ENCODE peak calls at places on chromosomes 7 and 10, in four cellular contexts. One of them, this sample, is unnamed.

GRCh38 chr7:139043823-139044812 is 8.3 kb upstream of the ZC3HAV1L start:
- DNase-seq in GM12878: no peak
- DNase-seq in K562: peak
- DNase-seq in HepG2: peak
- DNase-seq in this sample: peak

GRCh38 chr7:27685209-27685608 is 22.5 kb upstream of the HIBADH start:
- DNase-seq in GM12878: no peak
- DNase-seq in K562: no peak
- DNase-seq in HepG2: no peak
- DNase-seq in this sample: no peak

GRCh38 chr10:43196131-43196980 is 58.1 kb downstream of the CSGALNACT2 start:
- DNase-seq in GM12878: no peak
- DNase-seq in K562: no peak
- DNase-seq in HepG2: no peak
- DNase-seq in this sample: no peak

GRCh38 chr7:5143935-5144903 is 45.8 kb upstream of the WIPI2 start:
- DNase-seq in GM12878: peak
- DNase-seq in K562: peak
- DNase-seq in HepG2: no peak
- DNase-seq in this sample: no peak

GRCh38 chr10:87819274-87819585 is 1.2 kb upstream of the ATAD1 start:
- DNase-seq in GM12878: no peak
- DNase-seq in K562: no peak
- DNase-seq in HepG2: no peak
- DNase-seq in this sample: no peak

GRCh38 chr7:105591522-105591921 is 10.2 kb upstream of the EFCAB10 start:
- DNase-seq in GM12878: no peak
- DNase-seq in K562: no peak
- DNase-seq in HepG2: no peak
- DNase-seq in this sample: no peak

GRCh38 chr10:106027240-106027639 is 1137.3 kb downstream of the SORCS1 start:
- DNase-seq in GM12878: no peak
- DNase-seq in K562: no peak
- DNase-seq in HepG2: no peak
- DNase-seq in this sample: no peak

GRCh38 chr7:123437447-123437995 is 96.9 kb downstream of the IQUB start:
- DNase-seq in GM12878: no peak
- DNase-seq in K562: no peak
- DNase-seq in HepG2: no peak
- DNase-seq in this sample: no peak

GRCh38 chr7:33842141-33842540 is 63.2 kb upstream of the BMPER start:
- DNase-seq in GM12878: no peak
- DNase-seq in K562: no peak
- DNase-seq in HepG2: no peak
- DNase-seq in this sample: no peak

GRCh38 chr10:52491246-52492000 is 177.3 kb downstream of the DKK1 start:
- DNase-seq in GM12878: no peak
- DNase-seq in K562: no peak
- DNase-seq in HepG2: no peak
- DNase-seq in this sample: no peak

GRCh38 chr7:124084024-124084423 is 51.2 kb upstream of the TMEM229A start:
- DNase-seq in GM12878: no peak
- DNase-seq in K562: no peak
- DNase-seq in HepG2: no peak
- DNase-seq in this sample: no peak

GRCh38 chr10:94307046-94307615 is 55.6 kb downstream of the NOC3L start:
- DNase-seq in GM12878: no peak
- DNase-seq in K562: no peak
- DNase-seq in HepG2: no peak
- DNase-seq in this sample: no peak

DNA sequence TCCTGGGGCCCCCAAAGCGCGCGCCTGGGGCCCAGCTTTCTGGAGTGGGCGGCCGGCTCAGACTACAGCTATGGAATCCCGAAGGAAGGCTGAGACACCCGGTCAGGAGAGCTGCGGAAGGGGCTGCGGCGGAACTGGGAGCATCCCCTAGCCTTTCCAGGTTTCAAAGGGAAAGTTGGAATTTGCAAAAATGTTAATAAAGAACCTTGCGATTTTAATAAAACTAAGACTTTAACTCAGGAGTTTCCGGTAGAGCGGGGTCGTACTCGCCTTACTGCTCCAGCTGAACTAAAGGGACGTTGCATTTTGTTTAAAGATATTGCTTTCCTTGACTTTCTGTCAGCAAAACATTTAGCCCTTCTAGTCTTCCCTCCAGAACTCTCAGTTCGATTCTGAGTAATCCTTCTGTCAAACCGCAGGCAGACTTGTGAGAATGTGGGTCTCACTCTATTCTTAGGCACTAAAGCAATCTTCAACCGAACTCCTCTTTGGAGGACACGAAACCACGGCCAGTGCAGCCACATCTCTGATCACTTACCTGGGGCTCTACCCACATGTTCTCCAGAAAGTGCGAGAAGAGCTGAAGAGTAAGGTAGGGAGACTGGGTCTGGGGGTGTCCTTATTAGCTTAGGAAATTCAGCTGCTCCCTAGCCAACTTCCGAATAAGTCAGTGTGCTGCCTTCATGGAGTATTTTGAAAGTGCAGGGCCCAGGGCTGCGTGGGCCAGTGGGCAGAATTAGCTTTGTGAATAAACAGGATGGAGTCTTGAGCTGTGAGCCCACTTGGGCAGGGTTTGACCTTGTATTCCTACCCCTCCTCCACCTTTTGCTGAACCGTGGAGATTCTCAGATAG is 1.9 kb downstream of the CYP26A1 start:
- DNase-seq in GM12878: no peak
- DNase-seq in K562: no peak
- DNase-seq in HepG2: no peak
- DNase-seq in this sample: no peak
- TF ChIP-seq ESRRA in GM12878: no peak
- TF ChIP-seq ESRRA in K562: no peak
- TF ChIP-seq ESRRA in HepG2: no peak
- TF ChIP-seq ESRRA in this sample: no peak

GRCh38 chr10:110388682-110389052 is 83.9 kb upstream of the SMNDC1 start:
- DNase-seq in GM12878: no peak
- DNase-seq in K562: peak
- DNase-seq in HepG2: no peak
- DNase-seq in this sample: no peak
- H3K27ac ChIP-seq in GM12878: peak
- H3K27ac ChIP-seq in K562: no peak
- H3K27ac ChIP-seq in HepG2: no peak
- H3K27ac ChIP-seq in this sample: peak

GRCh38 chr10:28180654-28181053 is 122.2 kb downstream of the MPP7 start:
- DNase-seq in GM12878: no peak
- DNase-seq in K562: no peak
- DNase-seq in HepG2: peak
- DNase-seq in this sample: no peak

GRCh38 chr10:28179490-28180099 is 123.3 kb downstream of the MPP7 start:
- DNase-seq in GM12878: no peak
- DNase-seq in K562: peak
- DNase-seq in HepG2: peak
- DNase-seq in this sample: peak

GRCh38 chr10:28179006-28179405 is 123.9 kb downstream of the MPP7 start:
- DNase-seq in GM12878: no peak
- DNase-seq in K562: no peak
- DNase-seq in HepG2: no peak
- DNase-seq in this sample: no peak

GRCh38 chr10:28181478-28182096 is 121.3 kb downstream of the MPP7 start:
- DNase-seq in GM12878: no peak
- DNase-seq in K562: no peak
- DNase-seq in HepG2: no peak
- DNase-seq in this sample: no peak

GRCh38 chr10:28177944-28178637 is 124.8 kb downstream of the MPP7 start:
- DNase-seq in GM12878: no peak
- DNase-seq in K562: no peak
- DNase-seq in HepG2: no peak
- DNase-seq in this sample: no peak
- TF ChIP-seq CHD4 in GM12878: no peak
- TF ChIP-seq CHD4 in K562: no peak
- TF ChIP-seq CHD4 in HepG2: no peak
- TF ChIP-seq CHD4 in this sample: no peak

GRCh38 chr10:60446855-60447254 is 57.2 kb upstream of the ANK3 start:
- DNase-seq in GM12878: no peak
- DNase-seq in K562: no peak
- DNase-seq in HepG2: no peak
- DNase-seq in this sample: no peak
- TF ChIP-seq ESRRA in GM12878: no peak
- TF ChIP-seq ESRRA in K562: no peak
- TF ChIP-seq ESRRA in HepG2: no peak
- TF ChIP-seq ESRRA in this sample: no peak

GRCh38 chr10:71548494-71548846 is 151.8 kb downstream of the CDH23 start:
- DNase-seq in GM12878: no peak
- DNase-seq in K562: peak
- DNase-seq in HepG2: no peak
- DNase-seq in this sample: peak
- H3K27ac ChIP-seq in GM12878: no peak
- H3K27ac ChIP-seq in K562: no peak
- H3K27ac ChIP-seq in HepG2: no peak
- H3K27ac ChIP-seq in this sample: no peak

DNA sequence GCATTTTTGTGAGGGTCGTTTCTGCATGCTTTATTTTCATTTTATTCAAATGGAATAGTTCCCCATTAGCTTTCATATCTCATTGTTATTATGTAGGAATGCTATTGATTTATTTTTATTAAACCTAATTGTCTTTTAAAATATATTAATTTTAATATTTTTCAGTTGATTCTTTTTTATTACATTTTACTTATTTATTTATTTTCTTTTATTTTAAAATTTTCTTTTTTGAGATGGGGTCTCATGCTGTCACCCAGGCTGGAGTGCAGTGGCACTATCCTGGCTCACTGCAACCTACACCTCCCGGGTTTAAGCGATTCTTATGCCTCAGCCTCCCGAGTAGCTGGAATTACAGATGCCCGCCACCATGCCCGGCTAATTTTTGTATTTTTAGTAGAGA is 7.4 kb upstream of the STK17A start:
- DNase-seq in GM12878: no peak
- DNase-seq in K562: no peak
- DNase-seq in HepG2: no peak
- DNase-seq in this sample: no peak
- TF ChIP-seq CHD4 in GM12878: no peak
- TF ChIP-seq CHD4 in K562: no peak
- TF ChIP-seq CHD4 in HepG2: no peak
- TF ChIP-seq CHD4 in this sample: no peak

GRCh38 chr10:97553575-97554100 is 18.9 kb upstream of the ANKRD2 start:
- DNase-seq in GM12878: peak
- DNase-seq in K562: peak
- DNase-seq in HepG2: peak
- DNase-seq in this sample: peak
- TF ChIP-seq ESRRA in GM12878: no peak
- TF ChIP-seq ESRRA in K562: no peak
- TF ChIP-seq ESRRA in HepG2: no peak
- TF ChIP-seq ESRRA in this sample: no peak

GRCh38 chr10:18240185-18240882 is 100.1 kb downstream of the CACNB2 start:
- DNase-seq in GM12878: no peak
- DNase-seq in K562: no peak
- DNase-seq in HepG2: no peak
- DNase-seq in this sample: no peak
- H3K27ac ChIP-seq in GM12878: no peak
- H3K27ac ChIP-seq in K562: no peak
- H3K27ac ChIP-seq in HepG2: no peak
- H3K27ac ChIP-seq in this sample: no peak

GRCh38 chr10:85792533-85792858 is 574.1 kb downstream of the GRID1 start:
- DNase-seq in GM12878: no peak
- DNase-seq in K562: no peak
- DNase-seq in HepG2: no peak
- DNase-seq in this sample: no peak

GRCh38 chr10:85790155-85790789 is 576.3 kb downstream of the GRID1 start:
- DNase-seq in GM12878: no peak
- DNase-seq in K562: no peak
- DNase-seq in HepG2: no peak
- DNase-seq in this sample: no peak

GRCh38 chr10:85794553-85794952 is 572.0 kb downstream of the GRID1 start:
- DNase-seq in GM12878: no peak
- DNase-seq in K562: no peak
- DNase-seq in HepG2: no peak
- DNase-seq in this sample: no peak

GRCh38 chr10:85789125-85789524 is 577.5 kb downstream of the GRID1 start:
- DNase-seq in GM12878: no peak
- DNase-seq in K562: no peak
- DNase-seq in HepG2: no peak
- DNase-seq in this sample: no peak

GRCh38 chr10:85791846-85792532 is 574.6 kb downstream of the GRID1 start:
- DNase-seq in GM12878: no peak
- DNase-seq in K562: peak
- DNase-seq in HepG2: no peak
- DNase-seq in this sample: no peak
- TF ChIP-seq CHD4 in GM12878: no peak
- TF ChIP-seq CHD4 in K562: no peak
- TF ChIP-seq CHD4 in HepG2: no peak
- TF ChIP-seq CHD4 in this sample: no peak